ENCODE peak calls at places on chromosomes 12 and 14, in ten cellular contexts. R, K, G, E, V, Z, Q, C, H and F are unnamed samples.

GRCh38 chr12:64627781-64628180 is 17.5 kb downstream of the RASSF3 start:
- DNase-seq in V (peak; percentile 88), R (no peak), Q (no peak), G (no peak), E (no peak), H (no peak), C (no peak), Z (no peak), K (no peak), F (no peak)

GRCh38 chr14:57747036-57747435 is 118.9 kb downstream of the SLC35F4 start:
- DNase-seq in G (no peak), C (peak; percentile 27), V (no peak), H (no peak), R (no peak), E (no peak), K (peak; percentile 94), Z (no peak), Q (no peak), F (no peak)

GRCh38 chr12:42612258-42612608 is 22.7 kb upstream of the PRICKLE1 start:
- DNase-seq in H (no peak), K (no peak), V (peak; percentile 44), G (no peak), E (no peak), R (no peak), Z (no peak), C (no peak), Q (no peak), F (no peak)

GRCh38 chr12:110555509-110556406 is 27.4 kb downstream of the PPTC7 start:
- DNase-seq in V (peak; percentile 83), G (no peak), H (no peak), Q (peak; percentile 50), C (no peak), E (no peak), Z (no peak), K (peak; percentile 37), R (no peak), F (peak; percentile 43)

GRCh38 chr14:35386673-35387125 is 17.9 kb downstream of the NFKBIA start:
- DNase-seq in Z (no peak), C (no peak), K (no peak), Q (no peak), R (peak; percentile 15), G (no peak), H (no peak), V (no peak), E (no peak), F (no peak)

GRCh38 chr12:115798309-115798917 is 479.1 kb downstream of the MED13L start:
- DNase-seq in Q (no peak), C (no peak), G (no peak), E (no peak), R (no peak), K (no peak), V (no peak), Z (no peak), H (no peak), F (no peak)

GRCh38 chr12:15749937-15750336 is 39.3 kb downstream of the EPS8 start:
- DNase-seq in K (no peak), Q (no peak), R (no peak), H (no peak), V (no peak), Z (no peak), C (no peak), E (no peak), G (no peak), F (no peak)

GRCh38 chr14:76938092-76938500 is 90.4 kb downstream of the IRF2BPL start:
- DNase-seq in R (no peak), V (no peak), H (no peak), C (no peak), K (no peak), Z (no peak), G (no peak), Q (no peak), E (no peak), F (no peak)

GRCh38 chr14:59920378-59920683 is 387 bp downstream of the LRRC9 start:
- DNase-seq in E (no peak), Z (no peak), G (no peak), C (no peak), K (no peak), R (no peak), Q (no peak), H (no peak), V (no peak), F (no peak)

GRCh38 chr14:99595034-99595433 is 9.0 kb downstream of the CCDC85C start:
- DNase-seq in V (no peak), G (no peak), K (no peak), E (peak; percentile 28), R (no peak), Q (no peak), H (no peak), C (no peak), Z (no peak), F (no peak)

GRCh38 chr14:35533357-35534129 is 421 bp upstream of the INSM2 start:
- DNase-seq in K (peak; percentile 67), G (peak; percentile 29), Z (peak; percentile 14), R (peak; percentile 69), H (peak; percentile 72), Q (peak; percentile 28), C (peak; percentile 42), V (peak; percentile 21), E (peak; percentile 77), F (peak; percentile 55)